ENCODE peak calls at places on chromosome 5, in ten cellular contexts. One of them, this sample, is unnamed.

GRCh38 chr5:178116406-178116885 is 3.1 kb downstream of the N4BP3 start:
- DNase-seq in T-helper 17 cell: peak; percentile 57
- DNase-seq in activated naive CD4-positive, alpha-beta T cell treated with anti-CD3 and anti-CD28 coated beads for 36 hours: peak; percentile 52
- DNase-seq in psoas muscle: no peak
- DNase-seq in NCI-H460: no peak
- DNase-seq in putamen: no peak
- DNase-seq in CD4-positive, CD25-positive, alpha-beta regulatory T cell: peak; percentile 54
- DNase-seq in NCI-H82: peak; percentile 61
- DNase-seq in GDM1: no peak
- DNase-seq in MV-4-11: no peak
- DNase-seq in this sample: no peak

GRCh38 chr5:113293613-113294340 is 141.0 kb downstream of the TSSK1B start:
- DNase-seq in putamen: no peak
- DNase-seq in MV-4-11: no peak
- DNase-seq in NCI-H82: peak; percentile 62
- DNase-seq in GDM1: no peak
- DNase-seq in psoas muscle: no peak
- DNase-seq in T-helper 17 cell: no peak
- DNase-seq in NCI-H460: no peak
- DNase-seq in CD4-positive, CD25-positive, alpha-beta regulatory T cell: peak; percentile 18
- DNase-seq in activated naive CD4-positive, alpha-beta T cell treated with anti-CD3 and anti-CD28 coated beads for 36 hours: peak; percentile 27
- DNase-seq in this sample: no peak

GRCh38 chr5:153551537-153552079 is 61.1 kb downstream of the GRIA1 start:
- DNase-seq in GDM1: peak; percentile 2
- DNase-seq in psoas muscle: no peak
- DNase-seq in NCI-H460: peak; percentile 41
- DNase-seq in activated naive CD4-positive, alpha-beta T cell treated with anti-CD3 and anti-CD28 coated beads for 36 hours: no peak
- DNase-seq in CD4-positive, CD25-positive, alpha-beta regulatory T cell: no peak
- DNase-seq in putamen: no peak
- DNase-seq in NCI-H82: peak; percentile 12
- DNase-seq in T-helper 17 cell: no peak
- DNase-seq in MV-4-11: no peak
- DNase-seq in this sample: no peak

GRCh38 chr5:144368556-144368955 is 197.9 kb downstream of the KCTD16 start:
- DNase-seq in MV-4-11: no peak
- DNase-seq in activated naive CD4-positive, alpha-beta T cell treated with anti-CD3 and anti-CD28 coated beads for 36 hours: no peak
- DNase-seq in psoas muscle: no peak
- DNase-seq in putamen: no peak
- DNase-seq in NCI-H82: peak; percentile 56
- DNase-seq in NCI-H460: no peak
- DNase-seq in T-helper 17 cell: no peak
- DNase-seq in CD4-positive, CD25-positive, alpha-beta regulatory T cell: no peak
- DNase-seq in GDM1: no peak
- DNase-seq in this sample: no peak

GRCh38 chr5:17992296-17992695 is 358.0 kb downstream of the TAF11L14 start:
- DNase-seq in NCI-H82: no peak
- DNase-seq in psoas muscle: no peak
- DNase-seq in CD4-positive, CD25-positive, alpha-beta regulatory T cell: no peak
- DNase-seq in T-helper 17 cell: no peak
- DNase-seq in putamen: no peak
- DNase-seq in NCI-H460: no peak
- DNase-seq in MV-4-11: no peak
- DNase-seq in activated naive CD4-positive, alpha-beta T cell treated with anti-CD3 and anti-CD28 coated beads for 36 hours: no peak
- DNase-seq in GDM1: no peak
- DNase-seq in this sample: no peak

GRCh38 chr5:55691265-55692105 is 20.6 kb downstream of the SLC38A9 start:
- DNase-seq in activated naive CD4-positive, alpha-beta T cell treated with anti-CD3 and anti-CD28 coated beads for 36 hours: no peak
- DNase-seq in NCI-H460: peak; percentile 54
- DNase-seq in T-helper 17 cell: no peak
- DNase-seq in psoas muscle: no peak
- DNase-seq in CD4-positive, CD25-positive, alpha-beta regulatory T cell: peak; percentile 47
- DNase-seq in NCI-H82: peak; percentile 34
- DNase-seq in MV-4-11: peak; percentile 49
- DNase-seq in putamen: peak; percentile 53
- DNase-seq in GDM1: no peak
- DNase-seq in this sample: no peak

GRCh38 chr5:181189962-181190710 is 14.9 kb downstream of the TRIM7 start:
- DNase-seq in putamen: no peak
- DNase-seq in NCI-H82: no peak
- DNase-seq in psoas muscle: no peak
- DNase-seq in MV-4-11: no peak
- DNase-seq in CD4-positive, CD25-positive, alpha-beta regulatory T cell: peak; percentile 59
- DNase-seq in GDM1: no peak
- DNase-seq in T-helper 17 cell: no peak
- DNase-seq in activated naive CD4-positive, alpha-beta T cell treated with anti-CD3 and anti-CD28 coated beads for 36 hours: peak; percentile 38
- DNase-seq in NCI-H460: no peak
- DNase-seq in this sample: no peak

GRCh38 chr5:177353093-177353492 is 1.6 kb upstream of the LMAN2 start:
- DNase-seq in psoas muscle: no peak
- DNase-seq in MV-4-11: peak; percentile 64
- DNase-seq in activated naive CD4-positive, alpha-beta T cell treated with anti-CD3 and anti-CD28 coated beads for 36 hours: no peak
- DNase-seq in GDM1: no peak
- DNase-seq in CD4-positive, CD25-positive, alpha-beta regulatory T cell: no peak
- DNase-seq in NCI-H82: no peak
- DNase-seq in putamen: no peak
- DNase-seq in T-helper 17 cell: no peak
- DNase-seq in NCI-H460: no peak
- DNase-seq in this sample: no peak

This sample was measured in breast epithelium.